ENCODE peak calls at places on chromosomes 12 and 14, in eight cellular contexts. J is HCT116, H is PC-3, W is MM.1S, G is GM23248, D is neural progenitor cell, V is GM23338, Q is OCI-LY7. Z is an unnamed sample.

GRCh38 chr14:95498622-95499353 is 17.7 kb downstream of the SYNE3 start:
- DNase-seq in J (no peak), H (no peak), W (no peak), G (no peak), D (no peak), V (no peak), Q (no peak), Z (peak)

GRCh38 chr14:70957710-70958109 is 50.5 kb downstream of the PCNX1 start:
- DNase-seq in J (no peak), H (no peak), W (no peak), G (no peak), D (no peak), V (no peak), Q (no peak), Z (no peak)

GRCh38 chr14:32576088-32576795 is 247.1 kb downstream of the AKAP6 start:
- DNase-seq in J (peak), H (peak), W (peak), G (peak), D (peak), V (peak), Q (peak), Z (peak)

GRCh38 chr12:122886851-122887816 is 8.8 kb downstream of the VPS37B start:
- DNase-seq in J (peak), H (peak), W (peak), G (peak), D (peak), V (no peak), Q (peak), Z (peak)

GRCh38 chr12:27394676-27395075 is 51.9 kb upstream of the SMCO2 start:
- DNase-seq in J (no peak), H (no peak), W (no peak), G (no peak), D (no peak), V (no peak), Q (no peak), Z (no peak)

GRCh38 chr12:87140257-87140656 is 884.1 kb upstream of the MGAT4C start:
- DNase-seq in J (no peak), H (no peak), W (no peak), G (peak), D (no peak), V (no peak), Q (no peak), Z (peak)

GRCh38 chr12:123164222-123164621 is 13.3 kb upstream of the PITPNM2 start:
- DNase-seq in J (no peak), H (peak), W (no peak), G (no peak), D (no peak), V (no peak), Q (no peak), Z (no peak)

GRCh38 chr12:117063162-117063911 is 35.9 kb downstream of the TESC start:
- DNase-seq in J (no peak), H (no peak), W (no peak), G (no peak), D (no peak), V (peak), Q (no peak), Z (no peak)

GRCh38 chr14:30874999-30875787 is 834 bp downstream of the COCH start:
- DNase-seq in J (no peak), H (no peak), W (no peak), G (peak), D (peak), V (peak), Q (peak), Z (peak)

GRCh38 chr12:40016960-40017359 is 88.9 kb downstream of the SLC2A13 start:
- DNase-seq in J (no peak), H (peak), W (no peak), G (peak), D (no peak), V (no peak), Q (no peak), Z (peak)

GRCh38 chr14:22002860-22003284 is 329.3 kb upstream of the OR4E1 start:
- DNase-seq in J (peak), H (peak), W (peak), G (peak), D (peak), V (peak), Q (peak), Z (peak)

GRCh38 chr12:29644536-29645162 is 139.1 kb downstream of the TMTC1 start:
- DNase-seq in J (no peak), H (no peak), W (no peak), G (peak), D (no peak), V (no peak), Q (no peak), Z (no peak)

DNA sequence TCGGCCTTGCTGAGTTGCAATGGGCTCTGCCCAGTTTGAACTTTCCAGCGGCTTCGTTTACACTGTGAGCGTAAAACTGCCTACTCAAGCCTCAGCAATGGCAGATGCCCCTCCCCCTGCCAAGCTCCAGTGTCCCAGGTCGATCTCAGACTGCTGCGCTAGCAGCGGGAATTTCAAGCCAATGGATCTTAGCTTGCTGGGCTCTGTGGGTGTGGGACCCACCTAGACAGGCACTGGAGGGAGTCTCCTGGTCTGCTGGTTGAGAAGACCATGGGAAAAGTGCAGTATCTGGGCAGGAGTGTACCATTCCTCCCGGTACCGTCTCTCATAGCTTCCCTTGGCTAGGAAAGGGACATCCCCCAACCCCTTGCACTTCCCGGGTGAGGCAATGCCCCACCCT is 88.2 kb downstream of the KLHL28 start:
- DNase-seq in J (no peak), H (no peak), W (no peak), G (no peak), D (peak), V (peak), Q (no peak), Z (no peak)
- H3K4me3 ChIP-seq in J (no peak), H (no peak), W (no peak), G (no peak), D (peak), V (peak), Q (no peak), Z (no peak)

GRCh38 chr14:77641207-77641533 is 24.7 kb upstream of the SPTLC2 start:
- DNase-seq in J (no peak), H (no peak), W (no peak), G (peak), D (no peak), V (no peak), Q (peak), Z (no peak)
- H3K27ac ChIP-seq in J (no peak), H (no peak), W (no peak), G (peak), D (no peak), V (no peak), Q (no peak), Z (no peak)

DNA sequence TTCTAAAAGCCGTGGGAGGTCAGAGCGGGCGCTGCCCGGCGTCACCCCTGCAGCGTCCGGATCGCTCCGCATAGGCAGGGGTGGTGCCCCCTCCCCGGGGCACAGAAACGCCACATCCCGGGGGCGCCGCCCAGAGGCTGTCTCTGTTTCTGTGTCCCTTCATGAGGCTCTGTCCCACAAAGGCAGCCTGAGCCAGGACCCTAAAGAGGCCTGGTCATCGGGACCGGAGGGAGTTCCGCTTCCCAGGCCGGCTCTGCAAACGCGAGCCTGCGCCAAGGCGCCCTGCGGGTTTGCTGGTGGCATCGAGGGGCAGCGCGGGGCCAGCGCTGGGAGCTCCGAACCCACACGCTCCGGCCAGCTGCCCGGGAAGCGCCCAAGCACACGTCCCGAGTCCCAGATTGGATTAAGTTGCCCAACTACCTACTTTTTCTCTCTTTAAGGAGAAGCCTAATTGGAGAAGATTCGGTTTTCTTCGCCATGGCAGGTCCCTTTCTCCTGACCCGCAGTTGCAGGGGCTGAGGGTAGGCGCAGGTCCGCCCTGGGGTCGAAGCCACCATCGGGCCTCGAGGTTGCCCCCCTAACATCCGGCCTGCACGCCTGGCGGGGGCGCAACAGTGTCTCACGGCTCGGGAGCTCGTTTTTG is 421.7 kb downstream of the VRK1 start:
- DNase-seq in J (no peak), H (no peak), W (no peak), G (peak), D (peak), V (peak), Q (no peak), Z (peak)
- TF ChIP-seq EZH2phosphoT487 in J (no peak), H (no peak), W (no peak), G (no peak), D (peak), V (no peak), Q (no peak), Z (peak)

GRCh38 chr12:53098982-53099651 is 1.6 kb downstream of the IGFBP6 start:
- DNase-seq in J (peak), H (peak), W (peak), G (peak), D (peak), V (peak), Q (peak), Z (peak)
- H3K4me3 ChIP-seq in J (peak), H (peak), W (no peak), G (peak), D (no peak), V (peak), Q (no peak), Z (no peak)

Z was measured in hepatocyte.